ENCODE peak calls at places on chromosomes 4 and X, in eight cellular contexts. D is A549, K is H1, L is upper lobe of left lung, R is ovary, N is SK-N-SH, H is suprapubic skin, O is esophagus muscularis mucosa. T is an unnamed sample.

GRCh38 chrX:150363561-150364346 is 637 bp downstream of the MAMLD1 start:
- DNase-seq in D (peak), K (peak), L (peak), R (peak), N (peak), H (no peak), O (no peak), T (peak)

GRCh38 chrX:69130448-69130847 is 34.8 kb downstream of the PJA1 start:
- DNase-seq in D (no peak), K (no peak), L (no peak), R (no peak), N (no peak), H (no peak), O (no peak), T (no peak)

GRCh38 chr4:86901864-86902263 is 9.6 kb upstream of the C4orf36 start:
- DNase-seq in D (no peak), K (no peak), L (no peak), R (no peak), N (no peak), H (no peak), O (no peak), T (no peak)

GRCh38 chr4:61204353-61204752 is 4.2 kb downstream of the ADGRL3 start:
- DNase-seq in D (no peak), K (no peak), L (no peak), R (no peak), N (no peak), H (no peak), O (no peak), T (no peak)

GRCh38 chrX:39819921-39820849 is 277.6 kb downstream of the BCOR start:
- DNase-seq in D (no peak), K (no peak), L (peak), R (peak), N (peak), H (no peak), O (no peak), T (no peak)

GRCh38 chrX:74242050-74242449 is 61.9 kb upstream of the ZCCHC13 start:
- DNase-seq in D (peak), K (no peak), L (no peak), R (no peak), N (no peak), H (no peak), O (no peak), T (no peak)

GRCh38 chr4:24849662-24850280 is 54.4 kb downstream of the SOD3 start:
- DNase-seq in D (no peak), K (no peak), L (no peak), R (no peak), N (no peak), H (no peak), O (no peak), T (peak)

GRCh38 chrX:35351212-35351611 is 408.6 kb downstream of the FAM47B start:
- DNase-seq in D (no peak), K (no peak), L (no peak), R (no peak), N (no peak), H (no peak), O (no peak), T (no peak)

GRCh38 chrX:126994011-126994410 is 174.5 kb downstream of the PRR32 start:
- DNase-seq in D (no peak), K (no peak), L (no peak), R (peak), N (no peak), H (no peak), O (no peak), T (no peak)

GRCh38 chrX:3962511-3963350 is 249.3 kb upstream of the PRKX start:
- DNase-seq in D (peak), K (no peak), L (no peak), R (no peak), N (peak), H (no peak), O (no peak), T (no peak)

GRCh38 chr4:125541836-125542235 is 227.1 kb downstream of the FAT4 start:
- DNase-seq in D (no peak), K (no peak), L (no peak), R (no peak), N (no peak), H (no peak), O (no peak), T (no peak)

GRCh38 chr4:164467493-164467892 is 286.4 kb upstream of the SMIM31 start:
- DNase-seq in D (no peak), K (no peak), L (no peak), R (no peak), N (no peak), H (no peak), O (no peak), T (no peak)

GRCh38 chr4:81621490-81621889 is 149.8 kb upstream of the RASGEF1B start:
- DNase-seq in D (no peak), K (no peak), L (no peak), R (no peak), N (no peak), H (no peak), O (no peak), T (no peak)

GRCh38 chrX:106177106-106177981 is 9.2 kb downstream of the PWWP3B start:
- DNase-seq in D (no peak), K (peak), L (peak), R (peak), N (no peak), H (no peak), O (no peak), T (peak)

GRCh38 chr4:41723286-41723685 is 25.2 kb downstream of the PHOX2B start:
- DNase-seq in D (no peak), K (no peak), L (no peak), R (no peak), N (no peak), H (no peak), O (no peak), T (no peak)

GRCh38 chr4:159105063-159105414 is 2.2 kb downstream of the RAPGEF2 start:
- DNase-seq in D (no peak), K (no peak), L (no peak), R (no peak), N (no peak), H (no peak), O (no peak), T (no peak)

GRCh38 chr4:4225915-4226605 is 669 bp downstream of the OTOP1 start:
- DNase-seq in D (no peak), K (peak), L (peak), R (no peak), N (peak), H (no peak), O (no peak), T (no peak)

GRCh38 chr4:87073570-87074470 is 139.0 kb downstream of the AFF1 start:
- DNase-seq in D (no peak), K (no peak), L (no peak), R (no peak), N (peak), H (no peak), O (no peak), T (no peak)

GRCh38 chr4:52248836-52249235 is 197.7 kb downstream of the SPATA18 start:
- DNase-seq in D (no peak), K (no peak), L (no peak), R (no peak), N (no peak), H (no peak), O (no peak), T (no peak)

GRCh38 chr4:189364032-189364449 is 576.6 kb upstream of the FRG1 start:
- DNase-seq in D (no peak), K (no peak), L (peak), R (no peak), N (no peak), H (no peak), O (no peak), T (no peak)

GRCh38 chrX:130831347-130831722 is 71.7 kb downstream of the ENOX2 start:
- DNase-seq in D (no peak), K (no peak), L (no peak), R (no peak), N (no peak), H (no peak), O (no peak), T (no peak)

GRCh38 chrX:45031830-45032229 is 158.8 kb downstream of the KDM6A start:
- DNase-seq in D (no peak), K (no peak), L (no peak), R (no peak), N (no peak), H (no peak), O (no peak), T (no peak)

GRCh38 chr4:40432504-40432903 is 97.4 kb downstream of the CHRNA9 start:
- DNase-seq in D (no peak), K (no peak), L (peak), R (no peak), N (no peak), H (no peak), O (no peak), T (no peak)

GRCh38 chr4:143225167-143225566 is 40.5 kb downstream of the USP38 start:
- DNase-seq in D (no peak), K (no peak), L (no peak), R (no peak), N (no peak), H (no peak), O (no peak), T (no peak)

GRCh38 chr4:156931267-156931666 is 40.3 kb downstream of the PDGFC start:
- DNase-seq in D (peak), K (no peak), L (no peak), R (no peak), N (no peak), H (no peak), O (no peak), T (no peak)

DNA sequence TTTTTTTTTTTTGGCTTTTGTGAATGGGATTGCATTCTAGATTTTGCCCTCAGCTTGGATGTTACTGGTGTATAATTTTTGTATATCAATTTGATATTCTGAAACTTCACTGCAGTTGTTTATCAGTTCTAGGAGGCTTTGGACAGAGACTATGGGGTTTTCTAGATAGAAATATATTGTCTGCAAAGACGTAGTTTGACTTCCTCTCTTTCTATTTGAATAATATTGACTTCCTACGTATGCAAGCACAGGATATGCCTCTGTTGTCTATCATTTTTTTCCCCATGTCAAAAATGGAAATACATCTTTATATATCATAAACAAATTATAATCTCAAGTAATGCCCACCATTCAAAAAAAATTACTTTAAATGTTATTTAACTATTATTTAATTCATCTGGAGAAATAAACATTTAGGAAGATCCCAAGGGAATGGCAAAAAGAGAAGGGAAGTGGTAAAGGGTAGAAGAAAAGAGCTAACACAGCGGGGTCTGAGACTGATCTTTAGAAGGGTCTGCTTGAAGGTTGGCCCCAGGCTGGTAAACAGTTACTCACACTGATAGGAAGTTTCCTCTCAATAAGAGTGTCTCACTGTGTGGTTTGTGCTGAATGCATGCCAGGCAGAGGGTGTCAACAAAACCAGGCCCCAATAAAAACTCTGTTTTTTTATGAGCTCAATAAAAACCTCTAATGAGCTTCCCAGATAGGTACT is 35.7 kb downstream of the ZNF518B start:
- DNase-seq in D (no peak), K (no peak), L (no peak), R (no peak), N (no peak), H (no peak), O (no peak), T (no peak)
- TF ChIP-seq EP300 in D (no peak), K (no peak), L (no peak), R (no peak), N (no peak), H (no peak), O (no peak), T (no peak)

DNA sequence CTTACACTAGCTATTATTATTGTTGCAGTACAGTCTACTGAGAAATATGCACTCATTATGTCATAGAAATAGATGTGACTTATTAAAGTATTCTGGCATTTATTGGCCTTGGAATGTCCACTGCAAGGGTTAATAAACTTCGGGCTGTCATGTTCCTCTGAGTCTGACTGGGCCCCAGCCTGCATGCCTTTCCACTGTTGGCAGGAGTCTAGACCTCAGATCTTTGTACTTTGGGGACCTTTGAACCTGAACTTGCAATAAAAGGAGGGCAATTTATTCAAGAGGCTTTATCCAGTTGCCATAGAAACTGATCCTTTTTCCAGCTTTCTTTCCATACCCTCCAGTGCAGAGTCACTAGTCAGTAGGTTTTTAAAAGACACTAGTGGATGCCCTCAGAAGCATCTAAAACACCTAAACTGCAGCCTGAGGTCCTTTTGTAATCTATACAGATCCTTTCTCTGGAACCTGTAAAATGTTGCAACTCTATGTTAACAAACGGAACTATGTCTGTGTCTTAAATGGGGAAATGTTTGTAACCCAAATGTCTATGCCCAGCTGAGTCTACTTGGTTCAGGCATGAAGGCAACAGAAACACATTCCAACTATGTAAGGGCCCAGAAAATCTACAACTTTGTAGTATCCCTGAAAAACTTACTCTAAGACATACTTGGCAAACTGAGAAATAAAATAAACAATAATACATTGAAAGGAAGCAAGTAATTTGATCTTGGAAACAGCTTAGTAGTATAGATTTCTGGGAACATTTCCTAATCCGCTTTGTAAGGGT is 41.6 kb downstream of the SOWAHB start:
- DNase-seq in D (peak), K (no peak), L (no peak), R (no peak), N (no peak), H (no peak), O (no peak), T (no peak)
- TF ChIP-seq EP300 in D (no peak), K (no peak), L (no peak), R (no peak), N (no peak), H (no peak), O (no peak), T (no peak)

GRCh38 chr4:168515222-168516011 is 18.6 kb downstream of the PALLD start:
- DNase-seq in D (no peak), K (no peak), L (no peak), R (no peak), N (no peak), H (no peak), O (no peak), T (no peak)
- TF ChIP-seq EP300 in D (no peak), K (no peak), L (no peak), R (no peak), N (no peak), H (no peak), O (no peak), T (no peak)

GRCh38 chrX:31168596-31168995 is 96.8 kb upstream of the FTHL17 start:
- DNase-seq in D (no peak), K (no peak), L (no peak), R (no peak), N (no peak), H (no peak), O (no peak), T (no peak)
- TF ChIP-seq EP300 in D (no peak), K (no peak), L (no peak), R (no peak), N (no peak), H (no peak), O (no peak), T (no peak)

GRCh38 chr4:19925516-19925915 is 326.2 kb upstream of the SLIT2 start:
- DNase-seq in D (no peak), K (no peak), L (no peak), R (no peak), N (peak), H (no peak), O (no peak), T (no peak)
- TF ChIP-seq EP300 in D (no peak), K (no peak), L (no peak), R (no peak), N (peak), H (no peak), O (no peak), T (no peak)

DNA sequence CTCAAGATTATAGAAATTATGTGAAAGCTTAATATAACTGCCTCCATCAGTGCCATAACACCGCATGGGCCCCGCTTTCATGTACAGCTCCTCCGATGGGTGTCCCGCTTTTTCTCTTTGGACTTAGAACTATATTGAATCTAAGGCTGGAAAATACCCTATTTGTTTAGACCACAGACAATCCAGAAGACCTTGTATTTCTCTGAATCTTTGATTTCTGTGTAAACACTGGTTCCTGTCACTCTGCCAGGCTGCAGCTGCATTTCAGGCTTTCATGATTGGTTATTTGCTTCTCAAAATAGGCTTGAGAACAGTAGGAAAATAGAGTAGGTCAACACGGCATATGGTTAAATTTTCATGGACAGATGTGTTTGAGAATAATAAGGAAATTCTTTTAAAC is 80.0 kb downstream of the NWD2 start:
- DNase-seq in D (no peak), K (no peak), L (no peak), R (no peak), N (no peak), H (no peak), O (no peak), T (no peak)
- TF ChIP-seq EP300 in D (no peak), K (no peak), L (no peak), R (no peak), N (no peak), H (no peak), O (no peak), T (no peak)

GRCh38 chr4:185383451-185383850 is 12.3 kb downstream of the LRP2BP start:
- DNase-seq in D (no peak), K (no peak), L (no peak), R (no peak), N (no peak), H (no peak), O (no peak), T (no peak)
- TF ChIP-seq EP300 in D (no peak), K (no peak), L (no peak), R (no peak), N (no peak), H (no peak), O (no peak), T (no peak)

GRCh38 chr4:57127361-57127760 is 17.2 kb upstream of the IGFBP7 start:
- DNase-seq in D (no peak), K (no peak), L (no peak), R (no peak), N (no peak), H (no peak), O (no peak), T (no peak)

GRCh38 chr4:57119054-57119651 is 9.0 kb upstream of the IGFBP7 start:
- DNase-seq in D (peak), K (no peak), L (no peak), R (peak), N (no peak), H (peak), O (no peak), T (peak)

GRCh38 chr4:57124145-57124544 is 14.0 kb upstream of the IGFBP7 start:
- DNase-seq in D (no peak), K (no peak), L (no peak), R (no peak), N (peak), H (no peak), O (no peak), T (no peak)

GRCh38 chr4:57122959-57123358 is 12.8 kb upstream of the IGFBP7 start:
- DNase-seq in D (no peak), K (no peak), L (no peak), R (no peak), N (no peak), H (no peak), O (no peak), T (no peak)
- TF ChIP-seq EP300 in D (no peak), K (no peak), L (no peak), R (no peak), N (no peak), H (no peak), O (no peak), T (no peak)